ENCODE peak calls at places on chromosomes 7 and 10, in five cellular contexts. Z, X, M, Y and F are unnamed samples.
A peak's percentile ranks its signal among the peaks of the same experiment; 100 is the strongest.

GRCh38 chr10:132738454-132739224 is 47.3 kb downstream of the NKX6-2 start:
- DNase-seq in M (no peak), Y (no peak), Z (no peak), X (no peak), F (no peak)

GRCh38 chr7:101669307-101669706 is 40.2 kb upstream of the MYL10 start:
- DNase-seq in Z (no peak), M (no peak), X (no peak), Y (no peak), F (peak; percentile 19)

GRCh38 chr10:87506988-87507387 is 2.3 kb downstream of the MINPP1 start:
- DNase-seq in M (no peak), X (no peak), Z (no peak), Y (no peak), F (no peak)

GRCh38 chr10:89398003-89398749 is 5.8 kb downstream of the IFIT1 start:
- DNase-seq in M (no peak), Y (no peak), X (no peak), Z (no peak), F (no peak)

GRCh38 chr10:93872776-93873175 is 21.0 kb upstream of the SLC35G1 start:
- DNase-seq in Y (no peak), M (no peak), X (no peak), Z (no peak), F (no peak)

GRCh38 chr10:22713853-22714523 is 390 bp downstream of the PIP4K2A start:
- DNase-seq in M (no peak), Y (peak; percentile 85), X (no peak), Z (peak; percentile 63), F (peak; percentile 65)

GRCh38 chr7:133530682-133531081 is 277.8 kb downstream of the EXOC4 start:
- DNase-seq in M (no peak), Z (no peak), X (no peak), Y (no peak), F (no peak)

GRCh38 chr7:105493928-105494325 is 28.1 kb downstream of the PUS7 start:
- DNase-seq in Y (no peak), M (no peak), Z (no peak), X (no peak), F (no peak)

GRCh38 chr7:31744294-31744874 is 57.4 kb downstream of the PPP1R17 start:
- DNase-seq in M (no peak), X (no peak), Z (peak; percentile 56), Y (no peak), F (peak; percentile 57)

GRCh38 chr10:116667484-116667883 is 46.7 kb downstream of the PNLIPRP2 start:
- DNase-seq in X (no peak), Y (no peak), Z (no peak), M (no peak), F (no peak)

GRCh38 chr10:88903715-88904114 is 23.7 kb downstream of the STAMBPL1 start:
- DNase-seq in Z (no peak), Y (no peak), X (no peak), M (no peak), F (no peak)

GRCh38 chr7:130852867-130853266 is 118.9 kb upstream of the KLF14 start:
- DNase-seq in Z (no peak), M (no peak), X (no peak), Y (no peak), F (no peak)
- H3K27ac ChIP-seq in Z (no peak overlapping the region), M (no peak overlapping the region), X (peak overlapping the region; percentile 22), Y (no peak overlapping the region), F (no peak overlapping the region)

GRCh38 chr7:137999496-138000080 is 2.3 kb downstream of the CREB3L2 start:
- DNase-seq in Z (no peak), Y (no peak), X (no peak), M (no peak), F (no peak)

GRCh38 chr7:138000081-138000701 is 1.7 kb downstream of the CREB3L2 start:
- DNase-seq in X (no peak), Y (peak; percentile 74), M (no peak), Z (no peak), F (peak; percentile 17)

GRCh38 chr7:138002096-138002827 is 376 bp upstream of the CREB3L2 start:
- DNase-seq in M (peak; percentile 96), Z (peak; percentile 98), X (peak; percentile 96), Y (peak; percentile 100), F (peak; percentile 98)

GRCh38 chr7:138002828-138003189 is 923 bp upstream of the CREB3L2 start:
- DNase-seq in Z (no peak), X (no peak), M (no peak), Y (no peak), F (no peak)

DNA sequence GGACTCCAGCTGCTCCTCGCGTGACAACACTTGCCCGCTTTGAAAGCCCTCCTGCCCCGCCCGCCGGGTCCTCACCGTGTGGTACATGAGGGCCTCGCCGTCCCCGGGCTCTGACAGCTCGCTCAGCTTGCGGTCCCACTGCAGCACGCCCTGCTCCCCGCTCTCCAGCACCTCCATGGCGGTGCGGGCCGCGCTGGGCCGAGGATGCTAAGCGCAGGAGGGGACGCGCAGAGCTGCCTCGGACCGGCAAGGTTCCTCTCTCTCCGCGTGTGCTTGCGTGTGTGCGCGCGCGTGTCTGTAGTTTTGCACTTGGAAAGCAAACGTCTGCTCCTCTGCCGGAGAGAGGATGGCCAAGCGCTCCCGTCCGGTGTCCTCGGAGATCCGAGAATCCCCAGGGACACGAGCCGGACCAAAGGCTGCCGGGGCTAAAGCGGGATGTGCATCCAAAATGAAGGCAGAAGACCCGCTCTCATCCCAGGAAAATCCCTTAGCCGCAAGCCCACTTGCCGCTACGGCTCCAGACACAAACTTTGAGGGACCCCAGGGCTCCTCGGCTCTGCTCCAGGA is at the start of gene CREB3L2:
- DNase-seq in X (peak; percentile 45), Y (no peak), M (peak; percentile 44), Z (peak; percentile 87), F (peak; percentile 70)
- H3K27ac ChIP-seq in X (peak within 1 kb of the TSS; percentile 97), Y (peak within 1 kb of the TSS; percentile 90), M (peak within 1 kb of the TSS; percentile 79), Z (peak within 1 kb of the TSS; percentile 96), F (peak within 1 kb of the TSS; percentile 69)

GRCh38 chr10:103853428-103854264 is 1.7 kb downstream of the SH3PXD2A start:
- DNase-seq in Y (no peak), M (no peak), X (no peak), Z (no peak), F (no peak)

GRCh38 chr10:103852856-103853255 is 2.5 kb downstream of the SH3PXD2A start:
- DNase-seq in Y (no peak), M (no peak), Z (no peak), X (no peak), F (no peak)

GRCh38 chr10:103855424-103855823 is at the start of gene SH3PXD2A:
- DNase-seq in Y (no peak), M (peak; percentile 17), Z (no peak), X (no peak), F (peak; percentile 44)

GRCh38 chr10:103854687-103855423 is 521 bp downstream of the SH3PXD2A start:
- DNase-seq in Z (no peak), X (no peak), M (no peak), Y (no peak), F (peak; percentile 10)

DNA sequence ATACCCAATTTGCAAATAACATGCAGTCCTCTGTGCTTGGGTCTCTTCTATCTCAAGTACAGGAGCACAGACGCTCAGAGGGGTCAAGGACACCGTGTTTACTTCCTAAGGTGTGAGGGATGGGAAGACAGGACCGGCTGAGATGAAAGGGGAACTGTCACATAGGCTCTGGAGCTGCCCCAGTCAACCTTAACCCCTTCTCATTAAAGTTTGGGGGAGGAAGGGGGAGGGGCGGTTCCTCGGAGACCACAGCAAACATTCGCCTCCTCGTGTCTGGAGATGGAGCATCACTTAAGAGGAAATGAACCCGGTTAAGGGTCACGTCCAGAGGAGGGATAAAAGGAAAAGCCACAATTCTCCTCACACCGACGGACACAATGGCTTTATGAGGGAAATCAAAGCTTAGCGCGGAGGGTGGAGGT is 1.1 kb downstream of the SH3PXD2A start:
- DNase-seq in X (no peak), M (no peak), Y (no peak), Z (no peak), F (peak; percentile 11)
- H3K27ac ChIP-seq in X (peak overlapping the region; percentile 93), M (no peak overlapping the region), Y (no peak overlapping the region), Z (peak overlapping the region; percentile 64), F (no peak overlapping the region)

DNA sequence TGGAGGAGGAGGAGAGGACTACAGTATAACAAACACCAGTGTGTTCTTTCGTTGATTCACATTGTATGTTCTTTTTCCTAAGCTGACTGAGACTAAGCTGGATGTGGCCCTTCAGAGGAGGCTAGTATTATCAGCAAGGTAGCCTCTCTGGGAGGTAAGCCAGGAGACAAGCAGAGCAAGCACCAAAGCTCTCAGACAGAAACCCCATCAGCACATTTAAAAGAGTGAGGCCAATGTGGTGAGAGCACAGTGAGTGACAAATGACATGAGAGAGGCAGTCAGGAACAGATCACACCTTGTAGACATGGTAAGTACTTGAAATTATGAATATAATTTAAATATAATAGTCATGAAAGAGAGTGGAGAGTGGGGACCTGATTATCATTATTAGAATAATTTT is 107.6 kb downstream of the KMT2C start:
- DNase-seq in Y (no peak), X (no peak), Z (no peak), M (no peak), F (no peak)
- H3K27ac ChIP-seq in Y (no peak overlapping the region), X (no peak overlapping the region), Z (no peak overlapping the region), M (no peak overlapping the region), F (no peak overlapping the region)

DNA sequence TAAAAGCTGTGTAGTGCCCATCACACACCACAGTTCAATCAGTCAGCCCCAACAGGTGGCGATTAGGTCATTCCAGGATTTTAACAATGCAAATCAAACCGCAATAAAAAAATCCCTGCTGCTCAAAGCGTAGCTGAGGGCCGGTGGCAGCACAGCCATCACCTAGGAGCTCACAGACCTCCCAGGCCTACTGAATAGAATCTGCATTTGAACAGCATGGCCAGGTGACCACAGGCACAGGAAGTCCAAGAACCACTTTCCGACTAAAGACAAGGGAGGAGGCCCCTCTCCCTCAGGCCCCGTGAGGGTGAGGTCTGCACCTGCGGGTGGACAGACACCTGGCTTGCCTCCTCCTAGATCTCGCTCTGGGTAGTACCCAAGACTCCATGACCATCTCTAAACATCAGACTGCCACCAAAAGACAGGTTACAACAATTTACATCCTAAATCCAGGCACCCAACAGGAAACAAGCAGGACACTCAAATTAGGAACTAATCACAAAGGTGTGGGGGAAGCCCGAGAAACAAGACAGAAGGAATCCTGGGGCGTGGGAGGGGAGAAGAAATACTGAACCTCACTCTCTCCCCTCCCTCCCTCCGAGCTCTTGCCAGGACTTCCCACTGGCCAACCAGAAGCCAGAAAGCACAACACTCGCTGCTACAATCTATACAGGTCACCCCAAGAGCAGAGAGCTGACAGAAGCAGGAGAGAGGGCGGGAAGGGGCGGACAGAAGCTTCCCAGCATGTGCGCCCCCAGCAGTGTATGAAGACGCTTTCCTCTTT is 19.2 kb downstream of the GNA12 start:
- DNase-seq in M (no peak), Y (no peak), Z (no peak), X (no peak), F (no peak)
- H3K27ac ChIP-seq in M (no peak overlapping the region), Y (no peak overlapping the region), Z (peak overlapping the region; percentile 4), X (no peak overlapping the region), F (no peak overlapping the region)